ENCODE peak calls at places on chromosomes 6 and 20, in ten cellular contexts. I, K, R, V, J, B, X, F, H and O are unnamed samples.

GRCh38 chr6:37675606-37676005 is 22.1 kb downstream of the MDGA1 start:
- DNase-seq in H (no peak), X (no peak), B (no peak), V (no peak), J (no peak), K (no peak), R (no peak), F (no peak), I (no peak), O (no peak)

GRCh38 chr6:157928428-157928827 is 53.2 kb upstream of the SYNJ2 start:
- DNase-seq in K (no peak), I (no peak), B (no peak), J (no peak), X (no peak), F (no peak), H (no peak), V (no peak), R (peak), O (no peak)

GRCh38 chr6:139480356-139480833 is 105.9 kb upstream of the CITED2 start:
- DNase-seq in F (no peak), K (no peak), R (no peak), H (no peak), I (no peak), V (no peak), X (no peak), B (no peak), J (no peak), O (no peak)

GRCh38 chr6:46772754-46773153 is 20.4 kb upstream of the MEP1A start:
- DNase-seq in X (no peak), H (no peak), R (peak), B (no peak), I (no peak), J (no peak), V (no peak), F (no peak), K (no peak), O (no peak)

GRCh38 chr20:49569403-49570115 is 1.6 kb upstream of the PTGIS start:
- DNase-seq in R (no peak), J (no peak), F (no peak), H (no peak), K (no peak), I (no peak), X (no peak), B (no peak), V (no peak), O (no peak)

GRCh38 chr6:16344756-16345155 is 106.4 kb downstream of the GMPR start:
- DNase-seq in F (no peak), K (no peak), I (no peak), H (no peak), V (no peak), X (no peak), J (no peak), B (no peak), R (peak), O (no peak)

GRCh38 chr6:144990768-144991167 is 705.6 kb downstream of the UTRN start:
- DNase-seq in F (no peak), X (no peak), B (no peak), V (no peak), H (no peak), I (no peak), R (no peak), J (no peak), K (no peak), O (no peak)

GRCh38 chr20:44532248-44532980 is 10.5 kb upstream of the SERINC3 start:
- DNase-seq in B (no peak), H (no peak), J (no peak), R (no peak), V (no peak), F (no peak), I (no peak), K (no peak), X (no peak), O (no peak)

GRCh38 chr6:44041461-44042260 is 85.6 kb downstream of the MRPL14 start:
- DNase-seq in F (peak), V (peak), R (peak), I (peak), X (no peak), H (no peak), K (no peak), B (no peak), J (no peak), O (peak)

GRCh38 chr20:38007526-38007925 is 25.7 kb downstream of the TTI1 start:
- DNase-seq in J (no peak), K (no peak), V (no peak), X (no peak), H (no peak), F (no peak), R (no peak), I (no peak), B (no peak), O (no peak)

GRCh38 chr6:29864037-29864795 is 36.6 kb downstream of the HLA-G start:
- DNase-seq in K (no peak), I (no peak), B (no peak), V (no peak), H (no peak), R (no peak), X (no peak), J (no peak), F (no peak), O (no peak)

GRCh38 chr6:38708483-38708882 is 5.5 kb upstream of the GLO1 start:
- DNase-seq in J (no peak), H (no peak), V (no peak), R (no peak), F (no peak), K (no peak), B (no peak), X (no peak), I (no peak), O (no peak)

GRCh38 chr20:2335096-2335495 is 39.3 kb downstream of the TGM3 start:
- DNase-seq in I (no peak), F (no peak), V (no peak), J (no peak), B (no peak), K (no peak), H (no peak), X (no peak), R (no peak), O (no peak)

GRCh38 chr6:38080349-38080748 is 260.8 kb downstream of the ZFAND3 start:
- DNase-seq in H (no peak), R (no peak), K (no peak), J (no peak), F (no peak), B (no peak), I (no peak), X (no peak), V (no peak), O (no peak)

GRCh38 chr6:165847407-165848098 is 184.5 kb upstream of the PDE10A start:
- DNase-seq in R (no peak), V (no peak), K (no peak), F (no peak), H (no peak), B (no peak), I (no peak), X (no peak), J (no peak), O (peak)

GRCh38 chr20:58851969-58852458 is 502 bp upstream of the GNAS start:
- DNase-seq in I (no peak), H (no peak), K (no peak), F (no peak), J (no peak), X (no peak), B (no peak), V (no peak), R (no peak), O (no peak)

GRCh38 chr6:114342826-114343781 is at the start of gene HS3ST5:
- DNase-seq in J (no peak), R (no peak), F (no peak), K (no peak), B (no peak), H (no peak), I (peak), X (no peak), V (no peak), O (peak)

GRCh38 chr20:34365765-34366213 is 2.7 kb downstream of the ITCH start:
- DNase-seq in V (no peak), H (no peak), K (no peak), J (no peak), R (peak), X (no peak), I (no peak), B (no peak), F (no peak), O (peak)

GRCh38 chr6:72748759-72749158 is 126.9 kb downstream of the KCNQ5 start:
- DNase-seq in F (peak), X (no peak), K (no peak), V (no peak), I (no peak), H (no peak), R (no peak), J (no peak), B (no peak), O (no peak)

GRCh38 chr6:56193846-56194245 is 53.5 kb downstream of the COL21A1 start:
- DNase-seq in H (no peak), X (no peak), I (no peak), K (no peak), F (no peak), J (no peak), V (peak), R (no peak), B (no peak), O (no peak)

GRCh38 chr20:61656198-61656597 is 404.1 kb downstream of the CDH4 start:
- DNase-seq in B (no peak), F (no peak), K (no peak), R (no peak), V (no peak), J (no peak), X (no peak), I (no peak), H (no peak), O (no peak)

GRCh38 chr20:41601742-41602141 is 16.4 kb downstream of the CHD6 start:
- DNase-seq in X (no peak), R (no peak), J (no peak), I (no peak), H (no peak), V (no peak), K (no peak), B (no peak), F (no peak), O (no peak)

GRCh38 chr6:123226398-123226797 is 230.4 kb downstream of the CLVS2 start:
- DNase-seq in F (no peak), X (no peak), B (no peak), K (no peak), V (no peak), J (no peak), I (no peak), H (no peak), R (no peak), O (no peak)

GRCh38 chr6:109241199-109241598 is 141.1 kb downstream of the CD164 start:
- DNase-seq in I (no peak), B (no peak), X (no peak), K (no peak), V (peak), R (peak), J (no peak), F (peak), H (no peak), O (no peak)

GRCh38 chr20:25282796-25283195 is 34.9 kb downstream of the PYGB start:
- DNase-seq in B (peak), K (no peak), X (no peak), J (no peak), F (no peak), R (no peak), I (peak), V (no peak), H (no peak), O (no peak)

GRCh38 chr6:167742719-167743303 is 83.9 kb upstream of the AFDN start:
- DNase-seq in K (no peak), J (no peak), X (no peak), V (peak), F (no peak), H (no peak), R (no peak), I (no peak), B (no peak), O (no peak)

GRCh38 chr6:118100763-118101162 is 193.7 kb downstream of the SLC35F1 start:
- DNase-seq in B (no peak), H (no peak), J (no peak), X (no peak), F (no peak), K (no peak), I (no peak), R (no peak), V (no peak), O (no peak)

GRCh38 chr6:134734312-134734869 is 215.5 kb downstream of the ALDH8A1 start:
- DNase-seq in H (no peak), B (no peak), X (no peak), K (no peak), I (no peak), V (no peak), F (no peak), J (no peak), R (no peak), O (no peak)

GRCh38 chr6:2021713-2022125 is 223.7 kb downstream of the GMDS start:
- DNase-seq in K (no peak), J (no peak), V (no peak), H (no peak), F (peak), I (peak), R (peak), B (peak), X (no peak), O (no peak)

GRCh38 chr6:137044366-137045220 is at the start of gene IL20RA:
- DNase-seq in V (no peak), J (no peak), B (peak), K (no peak), I (peak), F (no peak), H (no peak), X (no peak), R (no peak), O (no peak)

GRCh38 chr6:155341130-155341828 is 27.0 kb upstream of the TFB1M start:
- DNase-seq in B (no peak), V (no peak), X (no peak), J (no peak), H (no peak), R (peak), F (peak), K (no peak), I (no peak), O (no peak)

GRCh38 chr6:45933855-45934254 is 81.8 kb downstream of the CLIC5 start:
- DNase-seq in J (no peak), I (no peak), V (no peak), F (no peak), X (no peak), K (no peak), B (no peak), R (no peak), H (no peak), O (no peak)

GRCh38 chr6:146305098-146305497 is 238.5 kb upstream of the RAB32 start:
- DNase-seq in H (no peak), I (no peak), X (no peak), K (no peak), B (no peak), V (no peak), F (no peak), J (no peak), R (peak), O (no peak)

GRCh38 chr6:21679761-21680265 is 86.3 kb downstream of the SOX4 start:
- DNase-seq in V (no peak), R (no peak), F (peak), B (no peak), J (no peak), H (no peak), X (no peak), K (no peak), I (no peak), O (no peak)

GRCh38 chr20:58711266-58712051 is 18.9 kb downstream of the NPEPL1 start:
- DNase-seq in X (no peak), R (no peak), I (peak), H (no peak), K (no peak), B (no peak), F (no peak), V (no peak), J (no peak), O (no peak)

GRCh38 chr6:92201618-92202017 is 1217.7 kb downstream of the EPHA7 start:
- DNase-seq in B (no peak), H (no peak), X (no peak), J (no peak), I (no peak), V (peak), K (no peak), R (peak), F (no peak), O (no peak)